ENCODE peak calls at places on chromosomes 7 and 10, in four cellular contexts. O, V, U and K are unnamed samples.
A peak's percentile ranks its signal among the peaks of the same experiment; 100 is the strongest.

GRCh38 chr7:18580945-18581344 is 85.4 kb downstream of the HDAC9 start:
- DNase-seq in O (no peak), V (no peak), U (no peak), K (no peak)

GRCh38 chr7:137999496-138000080 is 2.3 kb downstream of the CREB3L2 start:
- DNase-seq in O (no peak), V (no peak), U (no peak), K (no peak)

GRCh38 chr7:66859794-66860645 is 61.0 kb upstream of the TMEM248 start:
- DNase-seq in O (no peak), V (no peak), U (no peak), K (no peak)

GRCh38 chr10:75358835-75359421 is 42.6 kb downstream of the ZNF503 start:
- DNase-seq in O (no peak), V (no peak), U (no peak), K (peak; percentile 53)

GRCh38 chr10:131475803-131476202 is 164.3 kb upstream of the TCERG1L start:
- DNase-seq in O (no peak), V (no peak), U (no peak), K (no peak)

GRCh38 chr7:132154695-132155471 is 421.4 kb downstream of the PLXNA4 start:
- DNase-seq in O (no peak), V (no peak), U (no peak), K (no peak)

GRCh38 chr7:156608176-156608478 is 32.4 kb upstream of the RNF32 start:
- DNase-seq in O (peak; percentile 10), V (no peak), U (no peak), K (no peak)

GRCh38 chr10:133134411-133135115 is 25.5 kb upstream of the KNDC1 start:
- DNase-seq in O (no peak), V (no peak), U (peak; percentile 49), K (no peak)

GRCh38 chr7:150753239-150753638 is 16.0 kb downstream of the GIMAP5 start:
- DNase-seq in O (no peak), V (no peak), U (no peak), K (no peak)

GRCh38 chr10:76382381-76382851 is 951.0 kb downstream of the LRMDA start:
- DNase-seq in O (no peak), V (no peak), U (no peak), K (no peak)

GRCh38 chr7:68866136-68866535 is 732.1 kb upstream of the AUTS2 start:
- DNase-seq in O (no peak), V (no peak), U (no peak), K (no peak)

GRCh38 chr7:93475811-93476210 is 98.7 kb downstream of the CALCR start:
- DNase-seq in O (no peak), V (no peak), U (no peak), K (no peak)

GRCh38 chr7:116910367-116910766 is 42.9 kb upstream of the ST7 start:
- DNase-seq in O (no peak), V (no peak), U (no peak), K (no peak)

GRCh38 chr10:125064681-125065492 is 95.5 kb downstream of the CTBP2 start:
- DNase-seq in O (no peak), V (no peak), U (no peak), K (no peak)

GRCh38 chr7:117269417-117269816 is 53.4 kb downstream of the WNT2 start:
- DNase-seq in O (no peak), V (no peak), U (no peak), K (peak; percentile 59)

GRCh38 chr10:110074298-110074697 is 66.5 kb downstream of the ADD3 start:
- DNase-seq in O (peak; percentile 30), V (peak; percentile 41), U (no peak), K (no peak)

GRCh38 chr10:125449571-125449970 is 233.4 kb downstream of the TEX36 start:
- DNase-seq in O (no peak), V (no peak), U (no peak), K (no peak)

GRCh38 chr7:40918701-40919271 is 784.0 kb downstream of the SUGCT start:
- DNase-seq in O (no peak), V (no peak), U (no peak), K (no peak)

GRCh38 chr10:117248700-117249465 is 8.0 kb downstream of the SLC18A2 start:
- DNase-seq in O (no peak), V (no peak), U (no peak), K (no peak)

GRCh38 chr10:7478727-7479457 is 68.1 kb upstream of the SFMBT2 start:
- DNase-seq in O (no peak), V (no peak), U (no peak), K (no peak)

GRCh38 chr10:111600772-111601171 is 523.9 kb downstream of the ADRA2A start:
- DNase-seq in O (no peak), V (no peak), U (no peak), K (no peak)

GRCh38 chr10:24526085-24526649 is 197.5 kb downstream of the ARHGAP21 start:
- DNase-seq in O (no peak), V (no peak), U (no peak), K (no peak)

GRCh38 chr10:86449926-86450558 is 71.5 kb downstream of the WAPL start:
- DNase-seq in O (no peak), V (no peak), U (no peak), K (no peak)
- TF ChIP-seq RFX5 in O (no peak), V (no peak), U (no peak), K (no peak)

GRCh38 chr7:158618745-158619140 is 31.1 kb upstream of the PTPRN2 start:
- DNase-seq in O (no peak), V (no peak), U (no peak), K (no peak)

GRCh38 chr7:158620418-158620817 is 32.8 kb upstream of the PTPRN2 start:
- DNase-seq in O (no peak), V (no peak), U (no peak), K (no peak)

GRCh38 chr7:158616050-158616449 is 28.4 kb upstream of the PTPRN2 start:
- DNase-seq in O (no peak), V (no peak), U (peak; percentile 33), K (no peak)

GRCh38 chr7:158614695-158615094 is 27.1 kb upstream of the PTPRN2 start:
- DNase-seq in O (no peak), V (no peak), U (no peak), K (no peak)

DNA sequence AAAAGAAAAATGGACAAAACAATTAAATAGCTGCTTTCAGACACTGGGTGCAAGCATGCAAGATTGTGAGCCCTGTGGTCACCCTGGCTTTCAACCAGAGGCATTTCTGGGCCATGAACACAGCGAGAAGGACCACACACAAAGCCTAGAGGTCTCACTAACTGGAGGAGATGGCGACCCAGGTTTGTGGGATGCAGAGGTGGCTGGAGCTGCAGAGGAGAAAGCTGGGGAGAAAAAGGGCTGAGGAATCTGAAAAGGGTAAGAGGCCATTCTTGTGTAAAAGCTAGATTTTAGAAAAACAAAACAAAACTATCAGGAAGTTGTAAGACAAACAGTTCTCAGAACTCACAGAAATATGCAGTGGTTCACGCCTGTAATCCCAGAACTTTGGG is 30.1 kb upstream of the PTPRN2 start:
- DNase-seq in O (no peak), V (no peak), U (no peak), K (no peak)
- TF ChIP-seq RNF2 in O (no peak), V (no peak), U (no peak), K (no peak)

DNA sequence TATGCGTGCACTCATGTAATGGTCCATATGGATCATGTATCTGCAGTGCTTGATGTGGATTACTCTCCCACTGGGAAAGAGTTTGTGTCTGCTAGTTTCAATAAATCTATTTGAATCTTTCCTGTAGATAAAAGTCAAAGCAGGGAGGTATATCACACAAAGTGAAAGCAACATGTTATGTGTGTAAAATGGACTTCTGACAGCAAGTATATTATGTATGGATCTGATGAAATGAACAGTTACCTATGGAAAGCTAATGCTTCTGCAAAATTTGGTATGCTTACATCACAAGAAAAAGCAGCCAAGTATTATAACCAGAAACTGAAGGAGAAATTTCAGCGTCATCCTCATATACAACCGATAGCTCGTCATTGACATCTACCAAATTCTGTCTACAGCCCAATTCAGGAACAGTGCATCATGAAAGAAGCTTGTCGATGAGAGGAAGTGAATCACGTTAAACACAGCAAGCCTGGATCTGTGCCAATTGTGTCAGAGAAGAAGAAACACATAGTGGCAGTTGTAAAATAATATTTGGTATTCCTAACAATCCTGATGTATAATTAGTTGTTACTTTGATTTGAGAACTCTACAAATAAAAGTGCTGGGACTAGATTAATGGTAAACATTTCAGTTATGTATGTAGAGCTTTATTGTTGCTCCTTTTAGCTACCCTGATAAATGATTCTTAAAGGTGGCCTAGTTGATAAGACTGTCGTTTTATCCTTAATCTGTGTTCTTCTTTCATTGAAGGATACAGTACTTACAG is 14.2 kb upstream of the SYPL1 start:
- DNase-seq in O (no peak), V (no peak), U (no peak), K (peak; percentile 20)
- TF ChIP-seq RFX5 in O (no peak), V (no peak), U (no peak), K (no peak)

GRCh38 chr10:72704117-72704516 is 12.2 kb downstream of the MCU start:
- DNase-seq in O (no peak), V (no peak), U (no peak), K (no peak)

GRCh38 chr10:72712136-72712535 is 20.2 kb downstream of the MCU start:
- DNase-seq in O (no peak), V (no peak), U (no peak), K (no peak)

GRCh38 chr10:72709041-72709440 is 17.1 kb downstream of the MCU start:
- DNase-seq in O (no peak), V (no peak), U (no peak), K (no peak)
- TF ChIP-seq RNF2 in O (no peak), V (no peak), U (no peak), K (no peak)

GRCh38 chr10:91006001-91006751 is 85.3 kb upstream of the ANKRD1 start:
- DNase-seq in O (peak; percentile 45), V (peak; percentile 71), U (peak; percentile 76), K (peak; percentile 76)
- TF ChIP-seq RFX5 in O (no peak), V (no peak), U (no peak), K (no peak)

GRCh38 chr7:21504021-21504420 is 38.8 kb upstream of the DNAH11 start:
- DNase-seq in O (no peak), V (no peak), U (no peak), K (no peak)

GRCh38 chr7:21508538-21508937 is 34.3 kb upstream of the DNAH11 start:
- DNase-seq in O (no peak), V (no peak), U (no peak), K (no peak)

DNA sequence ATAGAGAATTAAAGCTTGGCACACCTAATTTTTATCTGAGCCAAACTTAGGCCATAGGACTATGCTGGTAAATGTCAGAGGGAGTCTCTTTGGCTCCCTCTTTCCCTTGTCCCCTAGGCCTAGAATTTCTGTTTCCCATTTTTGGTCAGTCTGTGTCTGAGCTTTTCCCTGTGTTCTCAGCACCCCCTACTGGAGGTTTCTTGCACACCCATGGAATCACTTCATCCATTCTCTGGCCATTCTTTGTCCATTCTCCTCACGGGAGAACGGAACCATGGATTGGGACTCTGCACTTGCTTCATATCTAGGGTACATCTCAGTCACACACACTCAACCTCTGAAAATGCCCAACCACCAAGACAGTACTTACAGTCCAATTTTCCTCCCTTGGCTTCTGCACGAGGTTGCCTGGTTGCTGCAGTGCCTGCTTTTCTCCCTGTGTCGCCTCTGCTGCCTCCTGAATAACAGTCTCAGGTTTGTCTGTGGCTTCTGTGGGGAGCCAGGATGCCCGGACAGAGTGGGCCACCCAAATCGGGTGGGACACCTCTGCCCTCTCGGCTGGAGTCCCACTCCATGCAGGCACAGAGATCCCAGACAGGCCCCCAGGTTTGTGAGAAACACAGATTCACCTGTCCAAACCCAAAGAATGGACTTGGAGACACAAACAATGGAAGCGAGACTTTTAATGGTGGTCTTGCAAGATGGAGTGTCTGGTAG is 35.1 kb upstream of the DNAH11 start:
- DNase-seq in O (peak; percentile 19), V (peak; percentile 34), U (peak; percentile 78), K (peak; percentile 21)
- TF ChIP-seq RNF2 in O (no peak), V (no peak), U (no peak), K (no peak)